ENCODE peak calls at places on chromosome 5, in seven cellular contexts. O is H1, W is GM12878, N is HCT116, Q is HepG2, L is K562, C is SK-N-SH. E is an unnamed sample.

GRCh38 chr5:159883522-159883950 is 32.7 kb upstream of the ADRA1B start:
- DNase-seq in O (no peak), W (no peak), N (no peak), Q (no peak), L (no peak), C (no peak), E (no peak)

GRCh38 chr5:159660401-159660800 is 255.9 kb upstream of the ADRA1B start:
- DNase-seq in O (no peak), W (no peak), N (no peak), Q (no peak), L (no peak), C (no peak), E (no peak)

GRCh38 chr5:164048527-164048926 is 543.1 kb downstream of the MAT2B start:
- DNase-seq in O (no peak), W (no peak), N (no peak), Q (no peak), L (no peak), C (peak), E (peak)

GRCh38 chr5:66209350-66209749 is 65.2 kb downstream of the SREK1 start:
- DNase-seq in O (no peak), W (no peak), N (peak), Q (no peak), L (no peak), C (no peak), E (no peak)

GRCh38 chr5:113266227-113266912 is 168.4 kb downstream of the TSSK1B start:
- DNase-seq in O (no peak), W (no peak), N (no peak), Q (no peak), L (no peak), C (no peak), E (no peak)

GRCh38 chr5:72248352-72249032 is 71.5 kb downstream of the MRPS27 start:
- DNase-seq in O (no peak), W (no peak), N (peak), Q (no peak), L (peak), C (no peak), E (no peak)

GRCh38 chr5:181153814-181154213 is 6.4 kb downstream of the OR2V2 start:
- DNase-seq in O (no peak), W (no peak), N (no peak), Q (no peak), L (no peak), C (no peak), E (no peak)

GRCh38 chr5:173823721-173824567 is 64.2 kb upstream of the CPEB4 start:
- DNase-seq in O (peak), W (no peak), N (no peak), Q (peak), L (no peak), C (no peak), E (peak)

GRCh38 chr5:78361226-78361993 is 993 bp downstream of the SCAMP1 start:
- DNase-seq in O (no peak), W (no peak), N (no peak), Q (peak), L (peak), C (peak), E (peak)

GRCh38 chr5:115460476-115460875 is 84.1 kb downstream of the FEM1C start:
- DNase-seq in O (no peak), W (peak), N (peak), Q (no peak), L (no peak), C (no peak), E (no peak)

GRCh38 chr5:82917584-82917983 is 159.6 kb downstream of the TMEM167A start:
- DNase-seq in O (no peak), W (no peak), N (no peak), Q (no peak), L (no peak), C (no peak), E (no peak)

GRCh38 chr5:67414712-67415111 is 218.1 kb upstream of the CD180 start:
- DNase-seq in O (peak), W (no peak), N (no peak), Q (no peak), L (no peak), C (no peak), E (no peak)

GRCh38 chr5:178832618-178833201 is 27.0 kb upstream of the ZNF354B start:
- DNase-seq in O (no peak), W (no peak), N (peak), Q (no peak), L (peak), C (no peak), E (peak)
- TF ChIP-seq JUND in O (no peak), W (no peak), N (no peak), Q (no peak), L (no peak), C (no peak), E (no peak)

DNA sequence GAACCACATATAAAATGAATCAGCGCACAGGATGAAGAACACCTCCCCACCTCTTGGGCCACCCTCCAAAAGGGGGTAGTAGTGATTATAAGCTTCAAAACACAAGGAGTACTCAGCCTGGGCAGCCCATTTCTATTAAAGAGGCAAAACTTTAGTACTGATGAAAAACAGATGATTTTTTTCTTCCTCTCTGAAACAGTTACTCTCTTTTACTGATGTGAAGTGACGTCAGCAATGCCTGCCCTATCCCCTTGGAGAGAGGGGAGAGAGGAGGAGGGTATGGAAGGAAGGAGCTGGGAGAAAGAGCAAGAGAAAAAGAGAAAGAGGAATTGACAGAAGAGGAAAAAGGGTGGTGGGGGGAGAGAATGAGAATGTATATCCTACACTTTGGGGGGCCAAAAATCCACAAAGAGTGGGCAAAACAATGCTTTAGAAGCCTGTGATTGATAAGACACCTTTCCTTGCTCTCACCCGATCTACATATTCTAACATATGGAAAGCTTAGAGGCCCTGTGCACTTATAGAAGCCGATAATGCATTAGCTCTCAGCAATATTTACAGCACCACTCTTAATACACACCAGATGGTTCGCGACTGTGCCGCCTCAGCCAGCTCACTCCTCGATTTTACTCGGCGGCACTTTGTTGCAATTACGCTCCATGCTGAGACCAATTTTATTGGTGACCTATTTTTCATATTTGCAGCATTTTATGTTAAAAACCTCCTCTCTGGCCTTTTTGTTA is 18.6 kb downstream of the NR2F1 start:
- DNase-seq in O (no peak), W (no peak), N (no peak), Q (no peak), L (no peak), C (peak), E (no peak)
- TF ChIP-seq JUND in O (no peak), W (no peak), N (no peak), Q (no peak), L (no peak), C (no peak), E (no peak)

GRCh38 chr5:144207875-144208444 is 37.3 kb downstream of the KCTD16 start:
- DNase-seq in O (no peak), W (no peak), N (no peak), Q (no peak), L (no peak), C (no peak), E (no peak)

GRCh38 chr5:144202725-144203124 is 32.1 kb downstream of the KCTD16 start:
- DNase-seq in O (no peak), W (no peak), N (no peak), Q (no peak), L (no peak), C (no peak), E (no peak)

GRCh38 chr5:144203750-144204596 is 33.3 kb downstream of the KCTD16 start:
- DNase-seq in O (no peak), W (no peak), N (peak), Q (peak), L (peak), C (peak), E (peak)

GRCh38 chr5:144206136-144206535 is 35.5 kb downstream of the KCTD16 start:
- DNase-seq in O (no peak), W (no peak), N (no peak), Q (no peak), L (no peak), C (no peak), E (no peak)

DNA sequence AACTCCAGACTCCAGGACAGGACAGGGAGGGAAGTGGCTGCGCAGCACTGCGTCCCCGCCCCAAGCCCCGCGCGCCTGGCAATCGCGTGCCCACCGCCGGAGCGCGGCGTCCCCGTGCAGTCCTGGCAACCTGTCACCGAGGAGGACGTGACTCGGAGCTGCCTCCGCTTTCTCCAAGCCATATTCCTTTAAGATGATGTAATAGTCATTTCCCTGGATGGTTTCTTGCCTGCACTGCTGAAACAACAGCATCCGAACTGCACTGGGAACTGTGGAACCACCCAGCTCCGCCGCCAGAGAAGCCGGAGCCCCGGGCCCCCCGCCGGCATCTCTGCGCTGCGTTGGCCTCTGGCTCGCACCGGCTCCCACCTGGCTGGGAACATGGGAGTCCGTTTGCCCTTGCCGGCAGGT is 34.5 kb downstream of the KCTD16 start:
- DNase-seq in O (no peak), W (no peak), N (no peak), Q (no peak), L (no peak), C (peak), E (no peak)
- TF ChIP-seq JUND in O (no peak), W (no peak), N (no peak), Q (no peak), L (no peak), C (no peak), E (no peak)

GRCh38 chr5:38538161-38538560 is 18.3 kb downstream of the LIFR start:
- DNase-seq in O (no peak), W (no peak), N (no peak), Q (no peak), L (no peak), C (no peak), E (no peak)
- TF ChIP-seq JUND in O (no peak), W (no peak), N (no peak), Q (no peak), L (no peak), C (no peak), E (no peak)

GRCh38 chr5:76724871-76725270 is 8.9 kb downstream of the F2R start:
- DNase-seq in O (no peak), W (no peak), N (no peak), Q (peak), L (no peak), C (no peak), E (no peak)
- TF ChIP-seq JUND in O (no peak), W (no peak), N (no peak), Q (no peak), L (no peak), C (no peak), E (no peak)

E was measured in T47D.